ENCODE peak calls at places on chromosomes 3 and 15, in ten cellular contexts. F is uterus, V is neuronal stem cell, P is WERI-Rb-1, Z is A673, K is GM23248, I is brain microvascular endothelial cell, A is tibial nerve, W is pancreas, X is psoas muscle. R is an unnamed sample.

GRCh38 chr3:13072239-13073041 is 789 bp downstream of the IQSEC1 start:
- DNase-seq in F (no peak), V (no peak), P (no peak), Z (no peak), K (no peak), I (no peak), A (no peak), W (no peak), X (peak; percentile 81), R (peak; percentile 31)

GRCh38 chr3:535566-536416 is 339.2 kb downstream of the CHL1 start:
- DNase-seq in F (peak; percentile 16), V (no peak), P (peak; percentile 54), Z (peak; percentile 19), K (peak; percentile 70), I (peak; percentile 6), A (no peak), W (peak; percentile 33), X (peak; percentile 73), R (no peak)

GRCh38 chr3:113534365-113534764 is 2.0 kb downstream of the SIDT1 start:
- DNase-seq in F (no peak), V (no peak), P (no peak), Z (no peak), K (no peak), I (no peak), A (no peak), W (no peak), X (no peak), R (no peak)

GRCh38 chr3:101963902-101964362 is 114.6 kb downstream of the NFKBIZ start:
- DNase-seq in F (peak; percentile 30), V (no peak), P (no peak), Z (no peak), K (peak; percentile 86), I (no peak), A (no peak), W (no peak), X (no peak), R (peak; percentile 3)

GRCh38 chr3:114035146-114035545 is 21.2 kb downstream of the CCDC191 start:
- DNase-seq in F (no peak), V (no peak), P (no peak), Z (no peak), K (peak; percentile 74), I (no peak), A (no peak), W (no peak), X (no peak), R (no peak)

GRCh38 chr15:61946778-61947177 is 113.5 kb downstream of the VPS13C start:
- DNase-seq in F (no peak), V (no peak), P (no peak), Z (peak; percentile 3), K (peak; percentile 47), I (no peak), A (no peak), W (no peak), X (no peak), R (no peak)

GRCh38 chr3:59245879-59246501 is 196.2 kb upstream of the CFAP20DC start:
- DNase-seq in F (peak; percentile 48), V (no peak), P (no peak), Z (peak; percentile 19), K (peak; percentile 50), I (peak; percentile 33), A (peak; percentile 20), W (no peak), X (no peak), R (no peak)

GRCh38 chr3:191356586-191357439 is 26.5 kb upstream of the UTS2B start:
- DNase-seq in F (peak; percentile 18), V (no peak), P (no peak), Z (peak; percentile 52), K (peak; percentile 92), I (peak; percentile 60), A (no peak), W (no peak), X (no peak), R (no peak)

GRCh38 chr3:119333773-119334492 is 39.8 kb downstream of the ARHGAP31 start:
- DNase-seq in F (no peak), V (no peak), P (no peak), Z (no peak), K (no peak), I (no peak), A (no peak), W (no peak), X (peak; percentile 63), R (no peak)

GRCh38 chr3:12746419-12746818 is 12.6 kb downstream of the TMEM40 start:
- DNase-seq in F (no peak), V (no peak), P (no peak), Z (no peak), K (no peak), I (no peak), A (no peak), W (no peak), X (no peak), R (no peak)

GRCh38 chr3:12117473-12117872 is 41.2 kb downstream of the TIMP4 start:
- DNase-seq in F (no peak), V (no peak), P (no peak), Z (no peak), K (no peak), I (no peak), A (no peak), W (no peak), X (no peak), R (no peak)

GRCh38 chr3:197278933-197279332 is 19.5 kb downstream of the DLG1 start:
- DNase-seq in F (no peak), V (no peak), P (no peak), Z (no peak), K (no peak), I (no peak), A (no peak), W (no peak), X (no peak), R (no peak)

GRCh38 chr15:40930430-40931299 is 1.5 kb downstream of the DLL4 start:
- DNase-seq in F (peak; percentile 41), V (no peak), P (peak; percentile 90), Z (no peak), K (peak; percentile 37), I (no peak), A (no peak), W (no peak), X (peak; percentile 74), R (no peak)

GRCh38 chr3:144053121-144053520 is 81.5 kb downstream of the DIPK2A start:
- DNase-seq in F (no peak), V (no peak), P (no peak), Z (peak; percentile 22), K (peak; percentile 89), I (peak; percentile 18), A (no peak), W (no peak), X (no peak), R (no peak)

GRCh38 chr15:29756358-29757267 is 65.7 kb downstream of the TJP1 start:
- DNase-seq in F (no peak), V (no peak), P (no peak), Z (no peak), K (peak; percentile 15), I (no peak), A (no peak), W (no peak), X (no peak), R (no peak)
- H3K27ac ChIP-seq in F (peak overlapping the region; percentile 44), V (no peak overlapping the region), P (no peak overlapping the region), Z (no peak overlapping the region), K (peak overlapping the region; percentile 42), I (no peak overlapping the region), A (peak overlapping the region; percentile 22), W (peak overlapping the region; percentile 24), X (no peak overlapping the region), R (peak overlapping the region; percentile 29)

GRCh38 chr3:172447611-172448579 is at the start of gene GHSR:
- DNase-seq in F (no peak), V (no peak), P (no peak), Z (no peak), K (no peak), I (no peak), A (no peak), W (no peak), X (no peak), R (no peak)
- H3K27ac ChIP-seq in F (no peak within 1 kb of the TSS), V (no peak within 1 kb of the TSS), P (no peak within 1 kb of the TSS), Z (no peak within 1 kb of the TSS), K (no peak within 1 kb of the TSS), I (no peak within 1 kb of the TSS), A (no peak within 1 kb of the TSS), W (no peak within 1 kb of the TSS), X (no peak within 1 kb of the TSS), R (no peak within 1 kb of the TSS)

GRCh38 chr15:75704618-75705017 is 8.0 kb downstream of the CSPG4 start:
- DNase-seq in F (no peak), V (no peak), P (no peak), Z (no peak), K (no peak), I (no peak), A (no peak), W (no peak), X (no peak), R (no peak)

GRCh38 chr15:75705854-75706681 is 6.6 kb downstream of the CSPG4 start:
- DNase-seq in F (no peak), V (no peak), P (no peak), Z (no peak), K (no peak), I (peak; percentile 29), A (no peak), W (no peak), X (no peak), R (no peak)

GRCh38 chr15:75702431-75702830 is 10.2 kb downstream of the CSPG4 start:
- DNase-seq in F (no peak), V (no peak), P (no peak), Z (no peak), K (no peak), I (no peak), A (no peak), W (no peak), X (no peak), R (no peak)

GRCh38 chr15:75704263-75704615 is 8.4 kb downstream of the CSPG4 start:
- DNase-seq in F (no peak), V (no peak), P (no peak), Z (no peak), K (no peak), I (no peak), A (no peak), W (no peak), X (no peak), R (no peak)

DNA sequence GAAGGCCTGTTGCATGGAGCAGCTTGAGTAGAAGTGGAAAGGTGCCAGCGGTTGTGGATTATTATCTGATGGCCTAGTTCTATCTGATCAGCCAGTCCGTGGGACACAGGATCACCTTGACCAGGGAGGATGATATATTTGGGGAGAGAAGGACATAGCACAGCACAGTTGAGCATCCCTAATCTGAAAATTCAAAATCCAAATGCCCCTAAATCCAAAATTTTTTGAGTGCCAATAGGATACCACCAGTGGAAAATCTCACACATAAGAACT is 6.0 kb downstream of the CSPG4 start:
- DNase-seq in F (no peak), V (no peak), P (no peak), Z (no peak), K (no peak), I (peak; percentile 30), A (no peak), W (no peak), X (no peak), R (no peak)
- H3K27ac ChIP-seq in F (no peak overlapping the region), V (no peak overlapping the region), P (no peak overlapping the region), Z (no peak overlapping the region), K (no peak overlapping the region), I (no peak overlapping the region), A (peak overlapping the region; percentile 86), W (no peak overlapping the region), X (no peak overlapping the region), R (no peak overlapping the region)

DNA sequence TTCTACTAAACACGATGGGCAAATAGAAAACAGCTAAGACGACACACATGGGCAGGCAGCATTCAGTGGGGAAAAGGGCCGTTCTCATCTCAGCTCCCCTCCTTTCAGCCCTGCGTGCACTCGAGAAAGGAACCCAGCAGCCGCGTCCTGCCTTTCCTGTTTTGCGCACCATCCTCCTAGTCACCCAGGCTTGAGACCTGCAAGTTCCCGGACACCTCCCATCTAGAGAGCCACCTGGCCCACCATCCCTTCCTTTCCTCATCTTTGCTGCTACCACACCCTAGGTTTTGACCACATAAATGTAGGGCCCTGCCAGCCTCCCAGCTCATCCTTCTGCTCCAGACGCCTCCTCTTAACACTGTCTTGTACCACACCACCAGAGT is 181.8 kb downstream of the STT3B start:
- DNase-seq in F (no peak), V (no peak), P (no peak), Z (no peak), K (no peak), I (no peak), A (no peak), W (no peak), X (no peak), R (no peak)
- H3K27ac ChIP-seq in F (no peak overlapping the region), V (no peak overlapping the region), P (no peak overlapping the region), Z (no peak overlapping the region), K (no peak overlapping the region), I (no peak overlapping the region), A (no peak overlapping the region), W (no peak overlapping the region), X (no peak overlapping the region), R (no peak overlapping the region)

R was measured in caudate nucleus.